ENCODE peak calls at places on chromosomes 7 and 10, in six cellular contexts. T is MM.1S, X is foreskin keratinocyte, A is RWPE2, Z is tibial artery, H is sigmoid colon. F is an unnamed sample. For H3K4me1, the result is how much of the 10 kb centered on the place peaks cover.

GRCh38 chr10:122637371-122637770 is 62.3 kb downstream of the C10orf120 start:
- DNase-seq in X (no peak), Z (no peak), H (peak), A (no peak), T (no peak), F (no peak)

GRCh38 chr7:44973610-44974401 is 5.0 kb downstream of the MYO1G start:
- DNase-seq in A (no peak), Z (no peak), X (no peak), T (peak), H (no peak), F (peak)

GRCh38 chr7:34070486-34071323 is 165.4 kb downstream of the BMPER start:
- DNase-seq in T (no peak), A (no peak), X (no peak), Z (no peak), H (no peak), F (no peak)

GRCh38 chr7:128247640-128248194 is 6.6 kb downstream of the LEP start:
- DNase-seq in T (no peak), H (no peak), X (peak), Z (no peak), A (no peak), F (no peak)

GRCh38 chr10:100972115-100972903 is 3.0 kb downstream of the SEMA4G start:
- DNase-seq in A (no peak), H (peak), T (no peak), Z (no peak), X (no peak), F (no peak)

GRCh38 chr7:96327429-96327828 is 5.5 kb upstream of the SLC25A13 start:
- DNase-seq in H (no peak), Z (no peak), A (no peak), X (peak), T (no peak), F (peak)

GRCh38 chr10:6647811-6648526 is 67.9 kb upstream of the PRKCQ start:
- DNase-seq in T (peak), A (peak), H (no peak), X (peak), Z (no peak), F (peak)

GRCh38 chr7:70693300-70693689 is 438.6 kb upstream of the GALNT17 start:
- DNase-seq in T (no peak), H (no peak), Z (peak), A (no peak), X (no peak), F (no peak)

GRCh38 chr7:7795736-7796135 is 77.3 kb upstream of the RPA3 start:
- DNase-seq in A (no peak), H (no peak), T (no peak), Z (no peak), X (peak), F (no peak)

GRCh38 chr7:115269486-115269885 is 347.6 kb downstream of the MDFIC start:
- DNase-seq in Z (no peak), X (no peak), A (no peak), T (no peak), H (no peak), F (no peak)

GRCh38 chr10:123997486-123998196 is 95.8 kb downstream of the CHST15 start:
- DNase-seq in X (peak), Z (peak), A (peak), H (peak), T (peak), F (no peak)

GRCh38 chr10:75646218-75646915 is 214.9 kb downstream of the LRMDA start:
- DNase-seq in T (no peak), X (no peak), Z (no peak), A (no peak), H (no peak), F (no peak)

GRCh38 chr7:2802082-2802481 is 42.0 kb downstream of the GNA12 start:
- DNase-seq in A (no peak), T (no peak), X (peak), Z (no peak), H (no peak), F (no peak)
- H3K4me1 ChIP-seq in A (under half), T (under half), X (under half), Z (under half), H (under half), F (under half)

DNA sequence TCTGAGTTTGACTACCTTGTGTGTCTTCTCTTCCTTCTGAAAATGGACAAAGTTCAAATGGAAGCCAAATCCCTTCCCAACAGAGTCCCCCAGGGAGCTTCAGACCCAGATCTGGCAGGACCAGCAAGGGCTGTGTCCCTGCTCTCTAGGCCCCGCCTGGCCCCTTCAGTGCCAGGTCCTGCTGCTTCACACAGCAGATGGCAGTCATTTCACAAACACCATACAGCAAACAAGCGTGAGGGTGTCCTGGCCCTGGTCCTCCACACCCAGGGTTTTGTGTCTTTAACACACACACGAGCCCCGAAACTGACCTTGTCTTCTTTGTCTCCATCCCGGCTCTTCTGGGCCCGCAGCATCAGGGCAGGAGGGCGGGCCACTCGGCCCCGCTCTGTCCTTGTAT is 145.0 kb downstream of the TCERG1L start:
- DNase-seq in H (peak), X (no peak), T (no peak), Z (no peak), A (no peak), F (no peak)
- H3K27ac ChIP-seq in H (no peak), X (no peak), T (no peak), Z (no peak), A (no peak), F (no peak)

GRCh38 chr10:13990918-13991317 is 339.8 kb downstream of the FRMD4A start:
- DNase-seq in Z (no peak), A (no peak), T (no peak), H (no peak), X (no peak), F (no peak)

GRCh38 chr10:13987472-13987871 is 343.3 kb downstream of the FRMD4A start:
- DNase-seq in Z (no peak), T (no peak), A (no peak), X (peak), H (no peak), F (peak)

GRCh38 chr10:13991353-13991752 is 339.4 kb downstream of the FRMD4A start:
- DNase-seq in H (no peak), A (no peak), X (no peak), Z (no peak), T (no peak), F (no peak)

GRCh38 chr10:13990392-13990805 is 340.3 kb downstream of the FRMD4A start:
- DNase-seq in Z (no peak), A (no peak), X (no peak), T (no peak), H (peak), F (no peak)

GRCh38 chr10:13989616-13990015 is 341.1 kb downstream of the FRMD4A start:
- DNase-seq in H (no peak), A (no peak), X (no peak), T (no peak), Z (no peak), F (no peak)
- H3K4me1 ChIP-seq in H (under half), A (under half), X (under half), T (under half), Z (under half), F (under half)

GRCh38 chr7:100943693-100944092 is 5.6 kb upstream of the MUC3A start:
- DNase-seq in T (no peak), H (no peak), X (no peak), A (no peak), Z (no peak), F (no peak)
- H3K27ac ChIP-seq in T (no peak), H (no peak), X (no peak), A (no peak), Z (no peak), F (no peak)

DNA sequence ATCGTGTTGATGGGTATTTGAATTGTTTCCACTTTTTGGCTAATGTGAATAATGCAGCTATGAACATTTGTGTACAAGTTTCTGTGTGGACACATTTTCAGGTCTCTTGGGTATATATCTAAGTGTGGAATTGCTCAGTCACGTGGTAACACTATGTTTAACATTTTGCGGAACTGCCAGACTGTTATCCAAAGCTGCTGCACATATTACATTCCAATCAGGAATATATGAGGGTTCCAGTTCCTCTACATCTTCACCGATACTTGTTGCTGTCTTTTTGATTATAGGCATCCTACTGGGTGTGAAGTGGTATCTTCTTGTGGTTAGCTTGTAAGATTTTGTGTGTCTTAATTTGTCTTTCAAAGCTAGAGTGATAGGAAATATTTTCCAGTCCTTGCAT is 6.8 kb downstream of the PTPN12 start:
- DNase-seq in T (no peak), X (no peak), A (no peak), H (no peak), Z (no peak), F (no peak)
- H3K4me1 ChIP-seq in T (under half), X (under half), A (under half), H (half or more), Z (under half), F (under half)

GRCh38 chr10:70651661-70652060 is 20.6 kb upstream of the ADAMTS14 start:
- DNase-seq in A (no peak), H (no peak), Z (no peak), T (no peak), X (peak), F (no peak)

GRCh38 chr10:70650751-70651150 is 21.6 kb upstream of the ADAMTS14 start:
- DNase-seq in X (no peak), A (no peak), H (no peak), Z (no peak), T (no peak), F (no peak)

GRCh38 chr10:70649526-70649925 is 22.8 kb upstream of the ADAMTS14 start:
- DNase-seq in Z (no peak), X (peak), T (no peak), H (no peak), A (no peak), F (no peak)

GRCh38 chr10:70648427-70648826 is 23.9 kb upstream of the ADAMTS14 start:
- DNase-seq in A (no peak), Z (no peak), T (no peak), X (peak), H (no peak), F (no peak)

GRCh38 chr10:70650104-70650503 is 22.2 kb upstream of the ADAMTS14 start:
- DNase-seq in Z (no peak), H (no peak), X (no peak), T (no peak), A (no peak), F (no peak)
- H3K27ac ChIP-seq in Z (no peak), H (no peak), X (peak), T (no peak), A (no peak), F (no peak)

GRCh38 chr7:2558620-2559282 is at the start of gene IQCE:
- DNase-seq in T (peak), A (peak), Z (peak), H (peak), X (peak), F (peak)

GRCh38 chr7:2554654-2555053 is 670 bp downstream of the BRAT1 start:
- DNase-seq in Z (no peak), A (peak), H (peak), T (no peak), X (no peak), F (no peak)

GRCh38 chr7:2553108-2553507 is 2.2 kb downstream of the BRAT1 start:
- DNase-seq in X (no peak), H (peak), Z (no peak), T (no peak), A (no peak), F (no peak)

GRCh38 chr7:2553831-2554581 is 1.3 kb downstream of the BRAT1 start:
- DNase-seq in T (no peak), A (no peak), X (peak), Z (no peak), H (peak), F (no peak)

GRCh38 chr7:2555121-2556052 is at the start of gene BRAT1:
- DNase-seq in Z (peak), T (peak), A (peak), H (peak), X (peak), F (peak)
- H3K4me1 ChIP-seq in Z (under half), T (under half), A (under half), H (under half), X (under half), F (under half)